ENCODE peak calls at places on chromosome 5, in ten cellular contexts. M, T, H, G, U, I, Q, X, R and C are unnamed samples.

GRCh38 chr5:132422720-132423442 is 53.4 kb downstream of the SLC22A5 start:
- DNase-seq in M (no peak), T (peak; percentile 69), H (no peak), G (no peak), U (peak; percentile 65), I (peak; percentile 22), Q (no peak), X (no peak), R (no peak), C (no peak)

GRCh38 chr5:19261879-19262278 is 726.1 kb downstream of the CDH18 start:
- DNase-seq in M (no peak), T (no peak), H (no peak), G (no peak), U (no peak), I (no peak), Q (no peak), X (no peak), R (no peak), C (no peak)

GRCh38 chr5:145362261-145362660 is 472.9 kb downstream of the PRELID2 start:
- DNase-seq in M (no peak), T (no peak), H (no peak), G (no peak), U (no peak), I (peak; percentile 45), Q (no peak), X (peak; percentile 62), R (no peak), C (no peak)

GRCh38 chr5:179780343-179780742 is 13.4 kb upstream of the LTC4S start:
- DNase-seq in M (no peak), T (no peak), H (no peak), G (no peak), U (no peak), I (no peak), Q (no peak), X (no peak), R (no peak), C (no peak)

GRCh38 chr5:50575745-50576144 is 90.7 kb upstream of the PARP8 start:
- DNase-seq in M (no peak), T (no peak), H (no peak), G (no peak), U (no peak), I (no peak), Q (no peak), X (no peak), R (no peak), C (no peak)

GRCh38 chr5:133816791-133817190 is 151.6 kb downstream of the C5orf15 start:
- DNase-seq in M (no peak), T (no peak), H (no peak), G (peak; percentile 69), U (no peak), I (no peak), Q (no peak), X (no peak), R (no peak), C (no peak)

GRCh38 chr5:74357827-74358226 is 282.7 kb downstream of the ENC1 start:
- DNase-seq in M (no peak), T (no peak), H (no peak), G (no peak), U (no peak), I (no peak), Q (no peak), X (no peak), R (no peak), C (no peak)

GRCh38 chr5:78547731-78548189 is 100.8 kb downstream of the LHFPL2 start:
- DNase-seq in M (no peak), T (no peak), H (no peak), G (no peak), U (peak; percentile 92), I (no peak), Q (no peak), X (no peak), R (no peak), C (no peak)

GRCh38 chr5:59164041-59164830 is 581.4 kb downstream of the RAB3C start:
- DNase-seq in M (no peak), T (no peak), H (no peak), G (no peak), U (no peak), I (no peak), Q (no peak), X (no peak), R (no peak), C (no peak)

GRCh38 chr5:90944116-90944515 is 385.5 kb downstream of the ADGRV1 start:
- DNase-seq in M (no peak), T (no peak), H (no peak), G (no peak), U (no peak), I (no peak), Q (no peak), X (no peak), R (no peak), C (no peak)

GRCh38 chr5:128579111-128579510 is 41.1 kb upstream of the FBN2 start:
- DNase-seq in M (no peak), T (no peak), H (no peak), G (no peak), U (no peak), I (peak; percentile 61), Q (no peak), X (peak; percentile 16), R (no peak), C (no peak)

GRCh38 chr5:159419567-159419966 is 89.3 kb upstream of the IL12B start:
- DNase-seq in M (no peak), T (no peak), H (no peak), G (no peak), U (no peak), I (peak; percentile 39), Q (no peak), X (no peak), R (no peak), C (no peak)

GRCh38 chr5:133324058-133324457 is 272.2 kb downstream of the HSPA4 start:
- DNase-seq in M (no peak), T (no peak), H (no peak), G (no peak), U (no peak), I (no peak), Q (no peak), X (no peak), R (peak; percentile 19), C (no peak)

GRCh38 chr5:176382721-176383120 is 5.7 kb downstream of the NOP16 start:
- DNase-seq in M (no peak), T (no peak), H (no peak), G (no peak), U (no peak), I (no peak), Q (no peak), X (no peak), R (no peak), C (no peak)

GRCh38 chr5:73135429-73136276 is 15.3 kb downstream of the TMEM171 start:
- DNase-seq in M (no peak), T (peak; percentile 70), H (no peak), G (no peak), U (no peak), I (peak; percentile 41), Q (no peak), X (no peak), R (no peak), C (no peak)

GRCh38 chr5:78568212-78568611 is 80.4 kb downstream of the LHFPL2 start:
- DNase-seq in M (no peak), T (no peak), H (no peak), G (no peak), U (no peak), I (no peak), Q (no peak), X (no peak), R (no peak), C (no peak)

GRCh38 chr5:132681476-132681831 is 7.7 kb downstream of the IL4 start:
- DNase-seq in M (no peak), T (peak; percentile 63), H (no peak), G (no peak), U (no peak), I (no peak), Q (no peak), X (no peak), R (no peak), C (no peak)

GRCh38 chr5:117681855-117682254 is 1107.2 kb upstream of the SEMA6A start:
- DNase-seq in M (no peak), T (no peak), H (no peak), G (no peak), U (no peak), I (no peak), Q (no peak), X (no peak), R (no peak), C (no peak)

GRCh38 chr5:173833200-173833599 is 54.9 kb upstream of the CPEB4 start:
- DNase-seq in M (no peak), T (peak; percentile 31), H (no peak), G (no peak), U (no peak), I (no peak), Q (no peak), X (no peak), R (no peak), C (no peak)

GRCh38 chr5:111748304-111748763 is 8.7 kb downstream of the NREP start:
- DNase-seq in M (no peak), T (no peak), H (no peak), G (no peak), U (no peak), I (no peak), Q (no peak), X (peak; percentile 66), R (no peak), C (no peak)

GRCh38 chr5:142540774-142541466 is 145.0 kb downstream of the FGF1 start:
- DNase-seq in M (no peak), T (no peak), H (no peak), G (no peak), U (peak; percentile 66), I (no peak), Q (no peak), X (no peak), R (no peak), C (no peak)

GRCh38 chr5:96734871-96735325 is 72.7 kb downstream of the CAST start:
- DNase-seq in M (no peak), T (peak; percentile 40), H (no peak), G (no peak), U (no peak), I (no peak), Q (no peak), X (no peak), R (no peak), C (no peak)

GRCh38 chr5:119335261-119335677 is 20.6 kb upstream of the TNFAIP8 start:
- DNase-seq in M (no peak), T (no peak), H (no peak), G (no peak), U (no peak), I (no peak), Q (no peak), X (no peak), R (no peak), C (no peak)